ENCODE peak calls at places on chromosomes 11 and 22, in seven cellular contexts. G is neuronal stem cell, U is AG10803, T is GM12865, L is tibial artery, M is ascending aorta, N is A549. A is an unnamed sample.

GRCh38 chr11:132674161-132674560 is 858.1 kb downstream of the OPCML start:
- DNase-seq in G (no peak), U (no peak), T (no peak), L (no peak), M (no peak), N (no peak), A (no peak)

GRCh38 chr11:2272946-2273280 is 2.5 kb upstream of the ASCL2 start:
- DNase-seq in G (no peak), U (no peak), T (no peak), L (peak; percentile 40), M (no peak), N (no peak), A (no peak)

GRCh38 chr11:91932151-91932821 is 292.3 kb upstream of the FAT3 start:
- DNase-seq in G (no peak), U (peak; percentile 68), T (no peak), L (no peak), M (no peak), N (no peak), A (peak; percentile 50)

GRCh38 chr11:76173663-76174062 is 32.6 kb downstream of the WNT11 start:
- DNase-seq in G (no peak), U (peak; percentile 4), T (no peak), L (no peak), M (no peak), N (no peak), A (no peak)

GRCh38 chr22:19816372-19817119 is 38.1 kb downstream of the GNB1L start:
- DNase-seq in G (no peak), U (no peak), T (no peak), L (peak; percentile 27), M (no peak), N (no peak), A (no peak)

GRCh38 chr11:65183201-65183891 is 1.6 kb downstream of the CAPN1 start:
- DNase-seq in G (no peak), U (no peak), T (no peak), L (no peak), M (no peak), N (no peak), A (no peak)

GRCh38 chr11:396948-397548 is 3.0 kb downstream of the PKP3 start:
- DNase-seq in G (no peak), U (peak; percentile 48), T (peak; percentile 81), L (no peak), M (peak; percentile 77), N (no peak), A (peak; percentile 59)

GRCh38 chr22:20247010-20247505 is 21.1 kb downstream of the RTN4R start:
- DNase-seq in G (no peak), U (no peak), T (peak; percentile 53), L (no peak), M (no peak), N (no peak), A (peak; percentile 33)

GRCh38 chr11:106088896-106089295 is 11.4 kb downstream of the AASDHPPT start:
- DNase-seq in G (no peak), U (no peak), T (no peak), L (no peak), M (no peak), N (no peak), A (no peak)

GRCh38 chr11:134557571-134558257 is 145.7 kb upstream of the B3GAT1 start:
- DNase-seq in G (no peak), U (no peak), T (no peak), L (no peak), M (no peak), N (no peak), A (no peak)

GRCh38 chr11:14320020-14320419 is 39.0 kb downstream of the RRAS2 start:
- DNase-seq in G (no peak), U (peak; percentile 24), T (peak; percentile 87), L (no peak), M (no peak), N (no peak), A (peak; percentile 57)

GRCh38 chr11:79536155-79536917 is 95.5 kb upstream of the TENM4 start:
- DNase-seq in G (no peak), U (no peak), T (no peak), L (no peak), M (no peak), N (no peak), A (no peak)

GRCh38 chr11:107898270-107898669 is 30.0 kb upstream of the RAB39A start:
- DNase-seq in G (peak; percentile 2), U (peak; percentile 62), T (peak; percentile 58), L (no peak), M (no peak), N (peak; percentile 8), A (peak; percentile 65)

GRCh38 chr22:20206709-20207215 is 55.9 kb upstream of the CCDC188 start:
- DNase-seq in G (no peak), U (peak; percentile 27), T (no peak), L (no peak), M (no peak), N (no peak), A (peak; percentile 33)

GRCh38 chr22:44947029-44947428 is 62.8 kb downstream of the PHF21B start:
- DNase-seq in G (no peak), U (no peak), T (no peak), L (no peak), M (no peak), N (no peak), A (no peak)

GRCh38 chr11:93743316-93743715 is 1.8 kb downstream of the C11orf54 start:
- DNase-seq in G (no peak), U (no peak), T (no peak), L (no peak), M (no peak), N (no peak), A (no peak)

GRCh38 chr22:42946551-42947198 is 68.3 kb downstream of the PACSIN2 start:
- DNase-seq in G (no peak), U (peak; percentile 19), T (no peak), L (no peak), M (peak; percentile 61), N (no peak), A (no peak)

GRCh38 chr11:124678416-124678815 is 4.7 kb downstream of the SPA17 start:
- DNase-seq in G (no peak), U (no peak), T (no peak), L (no peak), M (no peak), N (no peak), A (no peak)

GRCh38 chr11:77208535-77208934 is 80.5 kb downstream of the MYO7A start:
- DNase-seq in G (no peak), U (no peak), T (no peak), L (no peak), M (peak; percentile 35), N (no peak), A (no peak)

GRCh38 chr11:8794126-8794525 is 111.5 kb downstream of the RPL27A start:
- DNase-seq in G (no peak), U (no peak), T (no peak), L (no peak), M (no peak), N (no peak), A (no peak)

GRCh38 chr22:28023036-28023435 is 104.0 kb upstream of the PITPNB start:
- DNase-seq in G (no peak), U (no peak), T (no peak), L (no peak), M (peak; percentile 31), N (no peak), A (no peak)

GRCh38 chr11:57424802-57425564 is 1.9 kb downstream of the SLC43A3 start:
- DNase-seq in G (no peak), U (peak; percentile 85), T (peak; percentile 97), L (peak; percentile 92), M (peak; percentile 91), N (no peak), A (peak; percentile 95)

GRCh38 chr22:39332441-39333064 is 13.1 kb upstream of the RPL3 start:
- DNase-seq in G (no peak), U (peak; percentile 69), T (peak; percentile 58), L (no peak), M (no peak), N (no peak), A (peak; percentile 59)

GRCh38 chr22:24430431-24431308 is 3.3 kb downstream of the ADORA2A start:
- DNase-seq in G (no peak), U (no peak), T (no peak), L (no peak), M (no peak), N (no peak), A (no peak)

GRCh38 chr22:24426859-24427499 is 420 bp upstream of the ADORA2A start:
- DNase-seq in G (no peak), U (no peak), T (no peak), L (no peak), M (no peak), N (no peak), A (no peak)

GRCh38 chr22:24429411-24430365 is 2.3 kb downstream of the ADORA2A start:
- DNase-seq in G (no peak), U (no peak), T (peak; percentile 65), L (no peak), M (no peak), N (no peak), A (no peak)

GRCh38 chr22:24427500-24428164 is at the start of gene ADORA2A:
- DNase-seq in G (no peak), U (no peak), T (peak; percentile 88), L (no peak), M (no peak), N (no peak), A (no peak)

GRCh38 chr22:24428751-24429410 is 1.5 kb downstream of the ADORA2A start:
- DNase-seq in G (no peak), U (no peak), T (no peak), L (no peak), M (no peak), N (no peak), A (no peak)
- H3K4me3 ChIP-seq in G (no peak overlapping the region), U (no peak overlapping the region), T (peak overlapping the region; percentile 83), L (no peak overlapping the region), M (no peak overlapping the region), N (no peak overlapping the region), A (no peak overlapping the region)

GRCh38 chr11:17734986-17735822 is 623 bp downstream of the KCNC1 start:
- DNase-seq in G (peak; percentile 86), U (peak; percentile 58), T (peak; percentile 55), L (peak; percentile 72), M (peak; percentile 79), N (peak; percentile 56), A (peak; percentile 54)
- H3K4me3 ChIP-seq in G (peak overlapping the region; percentile 80), U (no peak overlapping the region), T (no peak overlapping the region), L (peak overlapping the region; percentile 49), M (peak overlapping the region; percentile 63), N (peak overlapping the region; percentile 50), A (no peak overlapping the region)

GRCh38 chr11:112175596-112175947 is 260 bp downstream of the BCO2 start:
- DNase-seq in G (no peak), U (no peak), T (no peak), L (no peak), M (no peak), N (no peak), A (no peak)
- H3K4me3 ChIP-seq in G (no peak overlapping the region), U (no peak overlapping the region), T (no peak overlapping the region), L (peak overlapping the region; percentile 37), M (peak overlapping the region; percentile 46), N (peak overlapping the region; percentile 46), A (peak overlapping the region; percentile 26)

DNA sequence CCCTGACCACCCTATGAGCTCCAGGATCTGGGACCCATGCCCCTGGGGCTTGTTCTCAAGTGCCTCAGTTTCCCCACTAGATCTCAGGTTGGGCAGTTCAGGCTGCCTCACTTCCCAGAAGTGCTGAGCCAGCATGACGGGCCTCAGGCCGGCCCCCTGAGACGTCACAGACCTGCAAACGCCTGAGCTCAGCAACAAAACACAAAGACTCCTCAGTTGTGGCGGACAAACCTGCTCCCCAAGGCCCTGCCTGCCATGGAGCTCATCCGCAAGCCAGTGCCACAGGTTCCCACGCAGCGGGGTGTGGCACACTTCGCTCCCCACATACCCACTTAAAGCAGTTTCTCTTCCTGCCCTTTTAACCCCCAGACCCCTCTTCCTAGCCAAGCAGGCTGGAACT is 45.2 kb downstream of the NECTIN1 start:
- DNase-seq in G (no peak), U (no peak), T (no peak), L (no peak), M (no peak), N (no peak), A (no peak)
- H3K4me3 ChIP-seq in G (no peak overlapping the region), U (no peak overlapping the region), T (no peak overlapping the region), L (no peak overlapping the region), M (no peak overlapping the region), N (no peak overlapping the region), A (no peak overlapping the region)

A was measured in fibroblast of mammary gland.